ENCODE peak calls at places on chromosomes 6 and 20, in nine cellular contexts. L, O, H, S, P, C, B, V and T are unnamed samples.

GRCh38 chr6:158207452-158207788 is 39.3 kb downstream of the GTF2H5 start:
- DNase-seq in L (no peak), O (peak), H (no peak), S (peak), P (no peak), C (no peak), B (peak), V (no peak), T (no peak)

GRCh38 chr20:4289875-4290274 is 274.5 kb upstream of the RNF24 start:
- DNase-seq in L (peak), O (no peak), H (no peak), S (no peak), P (no peak), C (no peak), B (no peak), V (no peak), T (peak)

GRCh38 chr20:23595941-23596340 is 9.8 kb downstream of the CST9 start:
- DNase-seq in L (no peak), O (no peak), H (no peak), S (no peak), P (no peak), C (no peak), B (no peak), V (no peak), T (no peak)

GRCh38 chr6:32940656-32941411 is at the start of gene HLA-DMB:
- DNase-seq in L (peak), O (peak), H (peak), S (peak), P (no peak), C (peak), B (peak), V (no peak), T (no peak)

GRCh38 chr6:127212376-127212775 is 54.3 kb upstream of the RNF146 start:
- DNase-seq in L (no peak), O (no peak), H (no peak), S (no peak), P (no peak), C (no peak), B (no peak), V (no peak), T (no peak)

GRCh38 chr6:107153061-107153460 is 37.7 kb upstream of the BEND3 start:
- DNase-seq in L (no peak), O (no peak), H (no peak), S (peak), P (no peak), C (no peak), B (no peak), V (no peak), T (no peak)

GRCh38 chr20:33015700-33016580 is 8.4 kb downstream of the BPIFB2 start:
- DNase-seq in L (no peak), O (no peak), H (no peak), S (no peak), P (no peak), C (no peak), B (no peak), V (no peak), T (no peak)

GRCh38 chr20:14219801-14220461 is 117.5 kb downstream of the FLRT3 start:
- DNase-seq in L (peak), O (no peak), H (no peak), S (no peak), P (no peak), C (no peak), B (peak), V (peak), T (no peak)

GRCh38 chr6:20370801-20371200 is 30.9 kb upstream of the E2F3 start:
- DNase-seq in L (no peak), O (no peak), H (no peak), S (no peak), P (no peak), C (no peak), B (peak), V (no peak), T (no peak)

GRCh38 chr6:133594551-133594950 is 294.4 kb upstream of the TCF21 start:
- DNase-seq in L (no peak), O (peak), H (no peak), S (no peak), P (no peak), C (no peak), B (no peak), V (no peak), T (no peak)

GRCh38 chr6:41786451-41787218 is 859 bp upstream of the TOMM6 start:
- DNase-seq in L (peak), O (peak), H (peak), S (peak), P (peak), C (peak), B (peak), V (peak), T (peak)

GRCh38 chr6:91462236-91462635 is 875.4 kb upstream of the MAP3K7 start:
- DNase-seq in L (no peak), O (no peak), H (no peak), S (peak), P (no peak), C (no peak), B (no peak), V (no peak), T (no peak)

GRCh38 chr6:17820055-17820454 is 113.3 kb upstream of the NUP153 start:
- DNase-seq in L (no peak), O (no peak), H (no peak), S (no peak), P (no peak), C (no peak), B (peak), V (no peak), T (no peak)

GRCh38 chr6:72286911-72287311 is 335.0 kb upstream of the KCNQ5 start:
- DNase-seq in L (no peak), O (peak), H (no peak), S (peak), P (no peak), C (no peak), B (peak), V (no peak), T (no peak)

GRCh38 chr6:29493261-29493660 is 5.5 kb upstream of the MAS1L start:
- DNase-seq in L (no peak), O (no peak), H (no peak), S (no peak), P (no peak), C (no peak), B (no peak), V (no peak), T (no peak)

GRCh38 chr6:168017629-168018028 is 20.2 kb downstream of the KIF25 start:
- DNase-seq in L (no peak), O (no peak), H (no peak), S (no peak), P (no peak), C (no peak), B (no peak), V (no peak), T (peak)

GRCh38 chr20:57680131-57680716 is 29.6 kb downstream of the PMEPA1 start:
- DNase-seq in L (no peak), O (no peak), H (no peak), S (no peak), P (no peak), C (no peak), B (no peak), V (no peak), T (no peak)

GRCh38 chr6:133017581-133017980 is 203.2 kb downstream of the RPS12 start:
- DNase-seq in L (no peak), O (peak), H (no peak), S (peak), P (no peak), C (no peak), B (peak), V (no peak), T (no peak)

GRCh38 chr6:71537717-71538116 is 249.1 kb downstream of the OGFRL1 start:
- DNase-seq in L (no peak), O (peak), H (no peak), S (peak), P (no peak), C (no peak), B (peak), V (no peak), T (no peak)

GRCh38 chr6:5135783-5136376 is 50.7 kb downstream of the PPP1R3G start:
- DNase-seq in L (no peak), O (peak), H (no peak), S (no peak), P (no peak), C (no peak), B (peak), V (no peak), T (no peak)

GRCh38 chr6:7136859-7137334 is 29.1 kb downstream of the RREB1 start:
- DNase-seq in L (no peak), O (no peak), H (no peak), S (no peak), P (no peak), C (no peak), B (no peak), V (no peak), T (peak)

GRCh38 chr20:59765599-59766177 is 161.3 kb downstream of the PHACTR3 start:
- DNase-seq in L (no peak), O (no peak), H (no peak), S (no peak), P (no peak), C (no peak), B (peak), V (no peak), T (no peak)

GRCh38 chr20:4091332-4092135 is 76.2 kb upstream of the RNF24 start:
- DNase-seq in L (peak), O (peak), H (peak), S (peak), P (peak), C (no peak), B (peak), V (peak), T (peak)

GRCh38 chr20:44002861-44003260 is 88.2 kb downstream of the TOX2 start:
- DNase-seq in L (no peak), O (no peak), H (no peak), S (no peak), P (peak), C (no peak), B (no peak), V (no peak), T (no peak)

GRCh38 chr6:161139304-161139765 is 134.5 kb downstream of the AGPAT4 start:
- DNase-seq in L (no peak), O (no peak), H (no peak), S (no peak), P (peak), C (no peak), B (no peak), V (no peak), T (no peak)

GRCh38 chr20:4605166-4605565 is 116.5 kb upstream of the PRND start:
- DNase-seq in L (no peak), O (no peak), H (no peak), S (peak), P (no peak), C (no peak), B (no peak), V (no peak), T (no peak)

GRCh38 chr6:41560440-41561192 is 14.4 kb downstream of the FOXP4 start:
- DNase-seq in L (no peak), O (peak), H (peak), S (no peak), P (no peak), C (peak), B (no peak), V (peak), T (no peak)

GRCh38 chr20:63297371-63297781 is 4.4 kb downstream of the COL20A1 start:
- DNase-seq in L (no peak), O (no peak), H (no peak), S (no peak), P (no peak), C (no peak), B (no peak), V (no peak), T (no peak)

GRCh38 chr6:6878921-6879585 is 228.7 kb upstream of the RREB1 start:
- DNase-seq in L (no peak), O (no peak), H (no peak), S (peak), P (no peak), C (no peak), B (peak), V (no peak), T (no peak)

GRCh38 chr6:125995972-125996580 is 9.7 kb downstream of the TRMT11 start:
- DNase-seq in L (peak), O (peak), H (peak), S (peak), P (no peak), C (peak), B (peak), V (peak), T (peak)

GRCh38 chr6:146582857-146583256 is 15.9 kb upstream of the ADGB start:
- DNase-seq in L (no peak), O (peak), H (peak), S (no peak), P (no peak), C (no peak), B (peak), V (no peak), T (no peak)

GRCh38 chr6:159679091-159680077 is 13.7 kb downstream of the SOD2 start:
- DNase-seq in L (no peak), O (peak), H (no peak), S (no peak), P (no peak), C (no peak), B (peak), V (no peak), T (no peak)

GRCh38 chr6:67881706-67882065 is 753.4 kb upstream of the ADGRB3 start:
- DNase-seq in L (no peak), O (no peak), H (no peak), S (no peak), P (no peak), C (no peak), B (no peak), V (no peak), T (no peak)

GRCh38 chr6:154555075-154555677 is 44.7 kb upstream of the CNKSR3 start:
- DNase-seq in L (peak), O (peak), H (no peak), S (peak), P (no peak), C (no peak), B (peak), V (no peak), T (no peak)

DNA sequence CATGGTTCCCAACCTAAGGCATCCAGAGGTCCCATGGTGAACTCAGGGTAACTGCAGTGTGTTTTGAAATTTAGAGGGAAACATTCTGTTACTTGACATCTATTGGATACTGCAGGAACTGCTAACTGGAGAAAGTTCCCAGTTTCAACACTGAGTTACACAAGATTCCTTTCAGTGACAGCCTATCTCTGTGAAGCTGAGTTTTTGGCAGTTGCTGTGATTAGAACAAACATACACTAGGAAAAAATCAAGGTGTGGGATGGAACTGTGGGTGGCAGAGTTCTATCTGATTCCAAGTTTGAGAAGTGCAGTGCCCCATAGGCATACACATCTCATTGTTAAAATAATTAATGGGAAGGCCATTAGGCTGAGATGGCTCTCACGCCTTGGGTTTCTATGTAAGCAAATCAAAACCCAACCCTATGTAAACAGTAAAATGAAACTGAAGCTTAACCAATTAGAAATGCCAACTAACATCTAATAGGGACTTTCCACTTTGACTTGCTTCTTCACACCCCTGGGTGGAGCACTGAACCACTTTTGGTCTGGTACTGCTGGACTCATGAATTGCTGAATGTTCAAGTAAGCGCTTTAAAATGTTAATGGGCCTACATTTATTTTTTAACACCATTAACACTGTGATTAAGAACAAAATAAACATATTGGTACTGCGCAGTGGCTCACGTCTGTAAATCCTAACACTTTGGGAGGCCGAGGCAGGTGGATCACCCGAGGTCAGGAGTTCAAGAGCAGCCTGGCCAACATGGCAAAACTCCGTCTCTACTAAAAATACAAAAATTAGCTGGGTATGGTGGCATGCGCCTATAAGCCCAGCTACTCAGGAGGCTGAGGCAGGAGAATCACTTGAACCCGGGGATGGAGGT is 55.2 kb upstream of the TBC1D7 start:
- DNase-seq in L (no peak), O (no peak), H (no peak), S (peak), P (no peak), C (no peak), B (peak), V (no peak), T (no peak)
- TF ChIP-seq CTCF in L (no peak), O (peak), H (peak), S (no peak), P (no peak), C (no peak), B (peak), V (no peak), T (peak)

GRCh38 chr6:111668410-111668809 is 62.7 kb upstream of the TRAF3IP2 start:
- DNase-seq in L (peak), O (peak), H (no peak), S (no peak), P (no peak), C (no peak), B (no peak), V (no peak), T (no peak)
- TF ChIP-seq CTCF in L (no peak), O (peak), H (no peak), S (peak), P (no peak), C (no peak), B (peak), V (no peak), T (no peak)

DNA sequence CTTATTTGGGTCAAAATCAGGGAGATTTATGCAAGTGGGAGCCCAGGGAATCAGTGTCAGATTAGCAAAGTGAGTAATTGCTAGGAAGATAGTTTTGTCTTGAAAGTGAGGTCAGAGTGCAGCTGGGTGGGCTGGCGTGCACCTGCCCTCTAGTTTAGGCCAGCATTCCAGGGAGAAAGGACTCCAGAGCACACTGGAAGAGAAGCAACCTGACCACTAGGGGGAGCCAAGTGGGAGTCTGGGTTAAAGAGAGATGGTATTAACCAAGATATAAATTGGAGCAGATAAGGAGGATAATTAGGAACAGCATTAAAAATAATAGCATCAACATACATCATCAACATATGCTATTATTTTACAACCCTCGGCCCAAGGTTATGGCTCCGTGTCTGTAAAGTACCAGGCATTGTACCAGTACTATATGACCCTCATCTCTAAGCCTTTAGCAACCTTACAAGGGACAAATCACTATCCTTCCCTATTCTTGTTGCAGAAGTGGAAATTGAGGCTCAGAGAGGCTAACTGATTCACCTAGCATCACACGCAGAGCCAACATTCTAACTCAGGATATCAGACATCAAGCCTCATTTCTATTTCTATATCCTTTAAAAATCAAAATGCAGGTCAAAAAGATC is 57.8 kb downstream of the SLC2A10 start:
- DNase-seq in L (peak), O (peak), H (no peak), S (no peak), P (no peak), C (no peak), B (peak), V (no peak), T (no peak)
- TF ChIP-seq CTCF in L (peak), O (peak), H (peak), S (peak), P (no peak), C (peak), B (peak), V (peak), T (peak)

GRCh38 chr6:34383171-34383631 is 9.3 kb downstream of the NUDT3 start:
- DNase-seq in L (no peak), O (peak), H (no peak), S (peak), P (no peak), C (no peak), B (no peak), V (no peak), T (no peak)

GRCh38 chr6:34378470-34378869 is 14.0 kb downstream of the NUDT3 start:
- DNase-seq in L (no peak), O (peak), H (no peak), S (no peak), P (no peak), C (no peak), B (no peak), V (no peak), T (no peak)

GRCh38 chr6:34383651-34384304 is 8.7 kb downstream of the NUDT3 start:
- DNase-seq in L (no peak), O (peak), H (no peak), S (no peak), P (no peak), C (no peak), B (no peak), V (no peak), T (no peak)

GRCh38 chr6:34377984-34378383 is 14.5 kb downstream of the NUDT3 start:
- DNase-seq in L (no peak), O (no peak), H (no peak), S (peak), P (no peak), C (no peak), B (no peak), V (no peak), T (no peak)

DNA sequence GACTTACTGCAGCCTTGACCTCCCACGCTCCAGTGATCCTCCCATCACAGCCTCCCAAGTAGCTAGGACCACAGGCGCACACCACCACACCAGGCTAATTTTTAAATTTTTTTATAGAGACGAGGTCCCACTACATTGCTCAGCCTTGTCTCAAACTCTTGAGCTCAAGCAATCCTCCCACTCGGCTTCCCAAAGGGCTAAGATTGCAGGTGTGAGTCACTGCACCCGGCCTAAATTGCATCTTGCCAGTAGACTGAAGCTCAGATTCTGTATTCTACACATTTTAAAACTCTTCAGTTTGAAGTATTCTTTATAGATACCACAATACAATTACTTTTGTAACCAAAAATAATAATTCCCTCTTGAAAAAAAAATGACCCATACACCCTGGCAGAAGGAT is 11.4 kb downstream of the NUDT3 start:
- DNase-seq in L (no peak), O (peak), H (no peak), S (peak), P (no peak), C (no peak), B (peak), V (no peak), T (no peak)
- TF ChIP-seq CTCF in L (no peak), O (no peak), H (no peak), S (no peak), P (no peak), C (no peak), B (no peak), V (no peak), T (no peak)

GRCh38 chr20:34072778-34073177 is 39.3 kb downstream of the EIF2S2 start:
- DNase-seq in L (no peak), O (no peak), H (no peak), S (no peak), P (no peak), C (no peak), B (no peak), V (no peak), T (no peak)

GRCh38 chr20:34069341-34070078 is 42.5 kb downstream of the EIF2S2 start:
- DNase-seq in L (peak), O (peak), H (peak), S (peak), P (peak), C (peak), B (peak), V (no peak), T (peak)

GRCh38 chr20:34068001-34068400 is 44.0 kb downstream of the EIF2S2 start:
- DNase-seq in L (no peak), O (no peak), H (no peak), S (no peak), P (no peak), C (no peak), B (no peak), V (no peak), T (no peak)

GRCh38 chr20:34072076-34072475 is 40.0 kb downstream of the EIF2S2 start:
- DNase-seq in L (no peak), O (no peak), H (no peak), S (no peak), P (no peak), C (no peak), B (no peak), V (no peak), T (no peak)

DNA sequence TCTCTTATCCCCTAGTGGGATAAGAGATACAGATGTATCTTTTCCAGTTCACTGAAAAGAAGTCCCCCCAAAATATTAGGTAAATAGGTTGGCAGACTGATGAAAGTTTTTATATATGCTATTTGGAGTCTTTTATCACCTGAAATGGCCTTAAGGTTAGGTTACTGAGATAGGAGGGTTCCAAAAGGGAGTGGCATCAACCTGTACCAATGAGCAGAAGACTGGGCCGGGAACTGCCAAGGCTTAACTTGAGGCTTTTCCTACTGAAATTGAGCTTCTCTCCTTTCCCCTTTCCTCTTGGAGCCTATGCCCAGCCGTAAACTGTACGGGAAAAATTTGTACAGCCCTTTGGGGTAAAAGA is 42.0 kb downstream of the EIF2S2 start:
- DNase-seq in L (no peak), O (no peak), H (no peak), S (no peak), P (no peak), C (no peak), B (no peak), V (no peak), T (no peak)
- TF ChIP-seq CTCF in L (no peak), O (no peak), H (no peak), S (no peak), P (no peak), C (no peak), B (no peak), V (no peak), T (no peak)